ENCODE peak calls at places on chromosome 18, in four cellular contexts. A is fibroblast of mammary gland, F is lower lobe of right lung, W is left lung. H is an unnamed sample.

GRCh38 chr18:39835303-39836030 is 2119.6 kb upstream of the PIK3C3 start:
- DNase-seq in W (no peak), F (no peak), A (peak; percentile 11), H (no peak)

GRCh38 chr18:12333650-12334279 is 25.7 kb downstream of the TUBB6 start:
- DNase-seq in A (no peak), F (no peak), W (no peak), H (no peak)

GRCh38 chr18:9595197-9595596 is 19.2 kb downstream of the PPP4R1 start:
- DNase-seq in W (no peak), A (peak; percentile 56), F (no peak), H (no peak)

GRCh38 chr18:34311468-34311867 is 86.8 kb upstream of the NOL4 start:
- DNase-seq in A (no peak), W (no peak), F (no peak), H (no peak)

GRCh38 chr18:11975721-11976120 is 5.6 kb upstream of the IMPA2 start:
- DNase-seq in A (no peak), W (no peak), F (no peak), H (no peak)

GRCh38 chr18:6557470-6558245 is 142.9 kb upstream of the L3MBTL4 start:
- DNase-seq in A (peak; percentile 49), F (no peak), W (no peak), H (no peak)

GRCh38 chr18:40066368-40066767 is 1888.7 kb upstream of the PIK3C3 start:
- DNase-seq in W (no peak), A (no peak), F (no peak), H (no peak)

GRCh38 chr18:50142441-50143120 is 52.4 kb downstream of the MYO5B start:
- DNase-seq in F (no peak), W (no peak), A (no peak), H (no peak)

GRCh38 chr18:2847341-2848144 is 737 bp downstream of the EMILIN2 start:
- DNase-seq in F (peak; percentile 60), A (peak; percentile 39), W (peak; percentile 88), H (peak; percentile 6)

GRCh38 chr18:37582306-37582705 is 16.7 kb upstream of the CELF4 start:
- DNase-seq in A (no peak), F (no peak), W (no peak), H (no peak)

GRCh38 chr18:76937597-76937996 is 115.2 kb downstream of the ZNF236 start:
- DNase-seq in F (no peak), W (no peak), A (no peak), H (no peak)

GRCh38 chr18:50218432-50219197 is 23.7 kb upstream of the MYO5B start:
- DNase-seq in W (no peak), F (no peak), A (peak; percentile 35), H (no peak)

GRCh38 chr18:6881034-6881800 is 151.7 kb downstream of the ARHGAP28 start:
- DNase-seq in F (no peak), A (peak; percentile 86), W (no peak), H (no peak)

GRCh38 chr18:78912862-78913261 is 66.8 kb upstream of the SALL3 start:
- DNase-seq in A (no peak), W (no peak), F (no peak), H (no peak)

GRCh38 chr18:79413426-79413825 is 17.7 kb downstream of the NFATC1 start:
- DNase-seq in F (peak; percentile 44), W (peak; percentile 67), A (no peak), H (no peak)

GRCh38 chr18:12278153-12278764 is 24.1 kb downstream of the CIDEA start:
- DNase-seq in A (no peak), F (no peak), W (no peak), H (peak; percentile 33)

GRCh38 chr18:3907955-3908354 is 458.0 kb downstream of the TGIF1 start:
- DNase-seq in F (no peak), A (no peak), W (no peak), H (no peak)

GRCh38 chr18:69484699-69485396 is 84.2 kb downstream of the DOK6 start:
- DNase-seq in W (no peak), F (no peak), A (peak; percentile 73), H (peak; percentile 33)

GRCh38 chr18:59787998-59788875 is 91.0 kb upstream of the CCBE1 start:
- DNase-seq in F (no peak), A (peak; percentile 90), W (no peak), H (peak; percentile 75)

GRCh38 chr18:36867056-36867455 is 38.1 kb downstream of the KIAA1328 start:
- DNase-seq in F (no peak), A (no peak), W (no peak), H (no peak)

GRCh38 chr18:21454725-21455124 is 145.8 kb downstream of the ESCO1 start:
- DNase-seq in W (no peak), F (no peak), A (no peak), H (no peak)

GRCh38 chr18:3029215-3029972 is 16.4 kb upstream of the LPIN2 start:
- DNase-seq in W (no peak), F (no peak), A (no peak), H (no peak)

GRCh38 chr18:72675394-72675793 is 131.3 kb upstream of the CBLN2 start:
- DNase-seq in A (no peak), W (no peak), F (no peak), H (peak; percentile 66)

GRCh38 chr18:11996190-11996754 is 15.0 kb downstream of the IMPA2 start:
- DNase-seq in W (peak; percentile 24), A (no peak), F (peak; percentile 30), H (no peak)

GRCh38 chr18:2707559-2708168 is 52.1 kb downstream of the SMCHD1 start:
- DNase-seq in A (no peak), W (no peak), F (no peak), H (no peak)

GRCh38 chr18:75165926-75166325 is 43.0 kb downstream of the PTGR3 start:
- DNase-seq in A (no peak), F (no peak), W (no peak), H (no peak)

GRCh38 chr18:75169411-75169810 is 39.5 kb downstream of the PTGR3 start:
- DNase-seq in A (no peak), F (no peak), W (no peak), H (no peak)

GRCh38 chr18:75167137-75167536 is 41.8 kb downstream of the PTGR3 start:
- DNase-seq in A (no peak), W (no peak), F (no peak), H (no peak)

GRCh38 chr18:75168654-75169053 is 40.3 kb downstream of the PTGR3 start:
- DNase-seq in A (no peak), F (no peak), W (no peak), H (no peak)

GRCh38 chr18:75167759-75168211 is 41.2 kb downstream of the PTGR3 start:
- DNase-seq in A (no peak), F (no peak), W (no peak), H (peak; percentile 76)
- H3K4me3 ChIP-seq in A (no peak overlapping the region), F (peak overlapping the region; percentile 10), W (no peak overlapping the region), H (peak overlapping the region; percentile 41)

GRCh38 chr18:13800505-13801259 is 23.3 kb upstream of the MC5R start:
- DNase-seq in F (peak; percentile 73), W (peak; percentile 87), A (peak; percentile 34), H (peak; percentile 66)

GRCh38 chr18:13804305-13804704 is 19.6 kb upstream of the MC5R start:
- DNase-seq in A (no peak), F (no peak), W (no peak), H (no peak)

GRCh38 chr18:13797157-13797611 is 26.8 kb upstream of the MC5R start:
- DNase-seq in W (no peak), A (no peak), F (no peak), H (no peak)

GRCh38 chr18:13799396-13799795 is 24.6 kb upstream of the MC5R start:
- DNase-seq in A (no peak), F (no peak), W (no peak), H (no peak)

DNA sequence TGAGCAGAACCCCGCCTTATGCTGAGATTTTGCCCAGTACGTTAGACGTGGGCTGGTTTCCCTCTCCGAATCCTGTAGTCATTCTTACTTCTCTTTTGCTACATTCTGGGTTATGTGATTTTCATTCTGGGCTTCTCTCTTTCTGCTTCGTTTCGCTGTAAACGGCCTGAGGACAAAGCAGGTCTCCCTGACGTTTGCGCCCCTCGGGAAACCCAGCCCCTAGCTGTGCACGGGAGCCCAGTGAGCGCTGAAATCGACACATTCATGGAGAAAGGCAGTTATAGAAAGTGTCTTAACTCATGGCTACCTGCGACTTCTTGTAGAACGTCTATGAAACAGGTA is 22.7 kb upstream of the MC5R start:
- DNase-seq in A (no peak), F (no peak), W (no peak), H (no peak)
- H3K4me3 ChIP-seq in A (no peak overlapping the region), F (peak overlapping the region; percentile 37), W (no peak overlapping the region), H (peak overlapping the region; percentile 22)

DNA sequence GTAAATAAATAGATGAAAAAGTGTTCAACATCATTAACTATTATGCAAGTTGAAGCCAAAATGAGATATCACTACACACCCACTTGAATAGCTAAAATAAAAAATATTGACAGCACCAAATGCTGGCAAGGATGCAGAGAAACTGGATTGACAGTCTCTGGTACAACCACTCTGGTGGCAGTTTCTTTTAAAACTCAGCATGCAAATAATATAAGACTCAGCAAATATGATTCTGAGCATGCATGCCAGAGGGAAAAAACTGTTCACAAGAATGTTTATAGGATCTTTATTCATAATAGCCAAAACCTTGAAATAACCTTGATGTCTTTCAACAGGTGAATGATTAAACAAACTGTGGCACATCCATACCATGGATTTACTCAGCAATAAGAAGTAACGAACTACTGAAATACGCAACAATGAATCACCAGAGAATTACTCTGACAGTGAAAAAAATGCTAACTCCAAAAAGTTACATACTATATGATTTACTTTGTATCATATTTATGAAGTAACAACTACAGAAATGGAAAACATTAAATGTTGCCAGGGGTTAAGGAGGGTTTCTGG is 131.8 kb downstream of the PIGN start:
- DNase-seq in A (no peak), F (no peak), W (no peak), H (no peak)
- H3K4me3 ChIP-seq in A (no peak overlapping the region), F (no peak overlapping the region), W (no peak overlapping the region), H (no peak overlapping the region)

DNA sequence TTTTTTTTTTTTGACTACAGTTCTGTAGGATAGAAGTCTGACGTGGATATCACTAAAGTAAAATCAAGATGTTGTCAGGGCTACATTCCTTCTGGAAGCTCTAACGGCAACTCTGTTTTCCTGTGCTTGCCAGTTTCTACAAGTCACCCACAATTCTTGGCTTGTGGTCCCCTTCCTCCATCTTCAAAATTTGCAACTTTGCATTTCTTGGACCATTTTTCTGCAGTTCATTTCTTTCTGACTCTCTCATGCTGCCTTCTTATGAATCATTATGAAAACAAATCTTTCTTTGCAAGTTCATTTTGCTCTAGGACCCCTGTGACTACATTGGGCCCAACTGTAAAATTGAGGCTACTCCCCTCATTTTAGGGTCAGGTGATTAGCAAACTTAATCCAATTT is 367.9 kb downstream of the DSC3 start:
- DNase-seq in F (no peak), W (no peak), A (no peak), H (no peak)
- H3K4me3 ChIP-seq in F (no peak overlapping the region), W (no peak overlapping the region), A (no peak overlapping the region), H (no peak overlapping the region)

DNA sequence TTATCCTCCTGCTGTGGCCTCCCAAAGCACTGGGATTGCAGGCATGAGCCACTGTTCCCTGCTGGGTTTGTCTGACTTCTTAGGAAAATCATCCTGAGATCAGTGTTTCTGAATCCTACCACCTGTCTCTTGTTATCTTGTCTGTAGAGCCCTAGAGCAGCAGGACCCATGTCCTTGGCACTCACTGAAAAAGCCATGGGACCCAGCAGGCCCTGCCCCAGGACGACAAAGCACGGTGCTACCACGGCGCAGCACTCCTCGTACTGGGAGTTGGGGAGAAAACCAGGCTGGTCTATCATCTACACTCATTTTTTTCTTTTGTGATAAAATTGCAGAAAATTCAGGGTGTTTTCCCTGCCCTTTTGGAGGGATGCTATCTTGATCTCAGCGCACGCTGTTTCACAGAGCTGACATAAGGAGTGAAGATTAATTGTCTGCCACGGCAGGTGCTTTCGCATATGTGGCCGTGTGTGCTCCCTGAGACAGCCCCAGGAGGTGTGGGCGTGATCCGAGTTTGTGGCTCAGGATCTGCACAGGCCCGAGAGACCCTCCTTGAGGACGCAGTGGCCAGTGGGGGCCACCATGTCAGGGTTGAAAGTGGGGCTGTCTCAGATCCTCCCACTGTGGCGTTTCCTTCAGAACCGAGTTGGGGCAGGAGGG is 179.1 kb downstream of the LDLRAD4 start:
- DNase-seq in W (no peak), A (no peak), F (no peak), H (no peak)
- H3K4me3 ChIP-seq in W (no peak overlapping the region), A (no peak overlapping the region), F (no peak overlapping the region), H (no peak overlapping the region)